ENCODE peak calls at places on chromosomes 4 and X, in seven cellular contexts. X is CD4-positive, alpha-beta memory T cell; W is PC-3; R is stomach; Y is upper lobe of right lung; H is effector memory CD4-positive, alpha-beta T cell; I is breast epithelium. A is an unnamed sample.

GRCh38 chr4:83618991-83619390 is 83.1 kb downstream of the GPAT3 start:
- DNase-seq in R (peak), H (no peak), X (no peak), W (peak), Y (no peak), I (no peak), A (no peak)

GRCh38 chr4:98474408-98474844 is 184.0 kb downstream of the TSPAN5 start:
- DNase-seq in W (peak), X (no peak), H (no peak), I (no peak), R (no peak), Y (no peak), A (no peak)

GRCh38 chr4:10983274-10983673 is 298.7 kb upstream of the CLNK start:
- DNase-seq in I (no peak), W (no peak), X (no peak), H (no peak), Y (no peak), R (no peak), A (no peak)

GRCh38 chr4:101711590-101712255 is 78.8 kb upstream of the BANK1 start:
- DNase-seq in Y (no peak), X (no peak), R (no peak), H (no peak), I (no peak), W (peak), A (no peak)

GRCh38 chr4:147057631-147057980 is 111.9 kb upstream of the TTC29 start:
- DNase-seq in X (no peak), I (no peak), W (peak), Y (no peak), H (no peak), R (no peak), A (no peak)

GRCh38 chr4:10173039-10173753 is 56.6 kb upstream of the WDR1 start:
- DNase-seq in X (no peak), I (no peak), Y (no peak), R (peak), W (no peak), H (no peak), A (peak)

GRCh38 chr4:48017108-48017527 is 546 bp downstream of the NIPAL1 start:
- DNase-seq in W (peak), Y (peak), I (peak), H (peak), R (peak), X (peak), A (peak)

GRCh38 chr4:54558889-54559682 is 98.7 kb upstream of the KIT start:
- DNase-seq in X (no peak), W (peak), Y (no peak), I (no peak), R (no peak), H (no peak), A (no peak)

GRCh38 chr4:64781737-64782326 is 372.6 kb upstream of the TECRL start:
- DNase-seq in I (no peak), H (no peak), W (peak), R (no peak), X (no peak), Y (no peak), A (no peak)

GRCh38 chr4:89110986-89111832 is at the start of gene TIGD2:
- DNase-seq in H (peak), X (peak), R (peak), I (peak), W (peak), Y (peak), A (peak)

GRCh38 chr4:84920591-84920990 is 45.9 kb downstream of the WDFY3 start:
- DNase-seq in I (no peak), H (no peak), X (no peak), W (peak), R (no peak), Y (no peak), A (no peak)

GRCh38 chr4:100681289-100681688 is 163.5 kb upstream of the EMCN start:
- DNase-seq in X (no peak), W (no peak), R (no peak), H (no peak), Y (no peak), I (no peak), A (no peak)

GRCh38 chr4:111334356-111334755 is 711.5 kb upstream of the PITX2 start:
- DNase-seq in H (no peak), R (no peak), X (no peak), W (no peak), Y (no peak), I (no peak), A (no peak)

GRCh38 chrX:16838202-16839066 is 31.7 kb downstream of the RBBP7 start:
- DNase-seq in I (no peak), R (peak), W (no peak), H (no peak), X (no peak), Y (no peak), A (no peak)

GRCh38 chrX:16836371-16836770 is 33.8 kb downstream of the RBBP7 start:
- DNase-seq in R (peak), Y (no peak), X (no peak), W (peak), H (no peak), I (no peak), A (no peak)

GRCh38 chrX:16839852-16840460 is 30.2 kb downstream of the RBBP7 start:
- DNase-seq in W (peak), Y (no peak), H (no peak), X (no peak), R (no peak), I (no peak), A (no peak)

GRCh38 chrX:16842684-16843083 is 27.5 kb downstream of the RBBP7 start:
- DNase-seq in I (no peak), W (no peak), Y (no peak), H (no peak), X (no peak), R (no peak), A (no peak)

GRCh38 chrX:16839224-16839851 is 30.8 kb downstream of the RBBP7 start:
- DNase-seq in R (no peak), X (no peak), H (no peak), W (no peak), Y (no peak), I (no peak), A (no peak)
- H3K27ac ChIP-seq in R (peak), X (no peak), H (no peak), W (no peak), Y (no peak), I (no peak), A (no peak)

GRCh38 chr4:42152507-42153504 is at the start of gene BEND4:
- DNase-seq in H (no peak), W (no peak), X (no peak), I (no peak), Y (no peak), R (no peak), A (no peak)
- H3K4me3 ChIP-seq in H (peak), W (peak), X (no peak), I (peak), Y (peak), R (peak), A (peak)

GRCh38 chr4:75037253-75037652 is 104.3 kb downstream of the PARM1 start:
- DNase-seq in H (no peak), Y (no peak), R (no peak), W (no peak), X (no peak), I (no peak), A (no peak)
- H3K27ac ChIP-seq in H (no peak), Y (no peak), R (no peak), W (no peak), X (no peak), I (no peak), A (no peak)

GRCh38 chrX:123818243-123818642 is 41.6 kb upstream of the XIAP start:
- DNase-seq in W (peak), H (no peak), R (peak), I (no peak), Y (no peak), X (no peak), A (no peak)

GRCh38 chrX:123817288-123817894 is 42.5 kb upstream of the XIAP start:
- DNase-seq in X (no peak), I (no peak), Y (no peak), W (no peak), H (no peak), R (peak), A (no peak)

GRCh38 chrX:123809854-123810375 is 49.9 kb upstream of the XIAP start:
- DNase-seq in Y (no peak), W (no peak), I (no peak), R (no peak), X (no peak), H (no peak), A (no peak)

DNA sequence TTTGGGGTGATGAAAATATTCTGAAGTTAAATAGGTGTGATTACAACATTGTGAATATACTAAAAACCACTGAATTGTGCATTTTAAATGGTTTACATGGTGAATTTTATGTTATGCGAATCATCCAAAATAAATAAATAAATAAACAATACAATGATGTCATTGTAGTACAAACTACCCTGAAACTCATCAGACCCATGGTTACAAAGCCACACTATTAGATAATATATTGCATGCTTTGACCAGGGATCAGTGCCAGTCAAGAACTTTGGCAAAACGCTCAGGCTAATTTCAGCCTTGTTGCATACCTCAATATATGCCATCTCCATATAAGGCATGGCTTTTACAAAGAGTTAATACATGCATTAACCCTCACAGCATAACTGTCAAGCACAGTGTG is 45.5 kb upstream of the XIAP start:
- DNase-seq in Y (no peak), X (no peak), W (peak), R (no peak), I (no peak), H (no peak), A (no peak)
- H3K4me3 ChIP-seq in Y (no peak), X (no peak), W (no peak), R (no peak), I (no peak), H (no peak), A (no peak)

DNA sequence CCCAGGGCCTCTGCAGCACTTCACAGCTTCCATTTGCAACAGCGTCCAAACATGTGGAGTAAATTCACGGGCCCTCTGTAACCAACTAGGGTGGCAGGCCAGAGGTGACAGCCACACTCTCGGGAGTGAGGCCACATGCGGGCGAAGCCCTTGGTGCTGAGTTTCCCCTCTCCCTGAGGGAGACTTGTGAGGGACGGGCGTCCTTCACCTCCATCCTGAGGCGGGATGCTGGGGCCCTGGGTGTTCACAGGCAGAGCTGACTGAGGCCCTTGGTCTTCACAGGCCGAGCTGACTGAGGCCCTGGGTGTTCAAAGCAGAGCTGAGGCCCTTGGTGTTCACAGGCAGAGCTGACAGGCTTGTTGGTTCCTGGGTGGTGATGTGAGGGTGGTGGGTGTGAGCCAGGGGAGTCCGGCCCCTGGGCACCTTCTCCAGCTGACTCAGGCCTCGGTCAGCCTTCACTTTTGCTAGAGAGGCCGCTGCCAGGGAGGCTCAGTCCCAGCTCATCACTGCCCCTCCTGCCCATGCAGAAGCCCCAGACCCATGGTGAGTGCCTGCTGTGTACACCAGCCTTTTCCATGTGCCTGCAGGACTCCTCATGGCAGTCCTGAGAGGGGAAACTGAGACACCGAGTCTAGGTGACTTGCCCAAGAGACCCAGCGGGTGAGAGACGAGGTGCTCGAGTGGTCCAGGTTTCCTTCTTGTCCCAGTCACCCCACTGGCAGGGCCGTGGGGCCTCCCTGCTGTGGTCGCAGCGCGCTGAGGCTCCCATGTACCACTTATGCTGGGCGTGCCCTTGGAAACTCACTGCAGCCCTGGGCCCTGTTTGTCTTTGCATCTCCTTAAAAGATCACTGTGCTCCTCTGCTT is 8.5 kb downstream of the WFS1 start:
- DNase-seq in X (no peak), R (no peak), W (no peak), I (no peak), H (no peak), Y (no peak), A (no peak)
- H3K27ac ChIP-seq in X (no peak), R (peak), W (no peak), I (peak), H (no peak), Y (peak), A (peak)

GRCh38 chrX:21929209-21929608 is 11.3 kb upstream of the SMS start:
- DNase-seq in W (no peak), X (no peak), H (no peak), Y (no peak), I (no peak), R (no peak), A (no peak)

GRCh38 chrX:21932277-21932996 is 8.1 kb upstream of the SMS start:
- DNase-seq in W (peak), H (no peak), X (no peak), R (no peak), I (no peak), Y (no peak), A (no peak)

GRCh38 chrX:21930986-21931385 is 9.5 kb upstream of the SMS start:
- DNase-seq in I (no peak), X (no peak), R (no peak), Y (no peak), W (no peak), H (no peak), A (no peak)

GRCh38 chrX:21926116-21926515 is 14.4 kb upstream of the SMS start:
- DNase-seq in I (no peak), X (no peak), H (no peak), R (no peak), Y (no peak), W (peak), A (no peak)

GRCh38 chrX:21926527-21927278 is 13.8 kb upstream of the SMS start:
- DNase-seq in Y (no peak), I (no peak), X (no peak), R (no peak), W (peak), H (no peak), A (no peak)
- H3K4me3 ChIP-seq in Y (peak), I (no peak), X (no peak), R (no peak), W (peak), H (no peak), A (no peak)

GRCh38 chr4:185716008-185716976 is 95.7 kb downstream of the SORBS2 start:
- DNase-seq in W (no peak), R (no peak), H (no peak), X (no peak), Y (no peak), I (no peak), A (no peak)
- H3K27ac ChIP-seq in W (no peak), R (peak), H (no peak), X (no peak), Y (peak), I (peak), A (no peak)

GRCh38 chrX:20267924-20268701 is 1.4 kb upstream of the RPS6KA3 start:
- DNase-seq in Y (peak), H (peak), R (peak), I (peak), X (no peak), W (no peak), A (peak)
- H3K4me3 ChIP-seq in Y (peak), H (no peak), R (peak), I (peak), X (no peak), W (peak), A (peak)

DNA sequence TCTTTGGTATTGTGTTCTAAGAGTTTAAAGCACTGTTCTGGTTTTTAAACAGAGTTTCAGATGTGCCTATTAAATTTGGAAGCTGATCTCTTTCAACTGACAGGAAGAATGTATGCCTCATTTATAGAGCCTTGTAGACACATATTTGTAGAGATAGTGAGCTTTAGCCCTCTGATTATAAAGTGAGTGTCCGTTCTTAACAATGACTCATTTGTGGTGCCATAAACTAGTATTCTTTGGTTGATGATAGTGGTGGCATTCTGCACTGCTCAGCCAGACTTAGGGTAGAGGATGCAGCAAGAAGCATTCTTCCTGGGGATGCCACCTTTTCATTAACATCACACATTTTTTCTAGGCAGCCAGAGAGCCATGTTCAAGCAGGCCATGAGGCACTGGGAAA is 121.7 kb downstream of the TLL1 start:
- DNase-seq in Y (no peak), I (no peak), H (no peak), W (peak), R (no peak), X (no peak), A (no peak)
- H3K27ac ChIP-seq in Y (no peak), I (no peak), H (no peak), W (no peak), R (no peak), X (no peak), A (no peak)

GRCh38 chr4:70703695-70704332 is 15.5 kb downstream of the UTP3 start:
- DNase-seq in X (no peak), W (peak), Y (no peak), R (no peak), I (no peak), H (no peak), A (peak)

GRCh38 chr4:70704333-70705145 is 16.2 kb downstream of the UTP3 start:
- DNase-seq in I (peak), Y (peak), H (peak), W (peak), X (peak), R (peak), A (peak)

GRCh38 chr4:70705146-70705855 is 16.5 kb upstream of the RUFY3 start:
- DNase-seq in Y (peak), X (peak), I (peak), H (peak), W (peak), R (peak), A (peak)

GRCh38 chr4:70705856-70706461 is 15.8 kb upstream of the RUFY3 start:
- DNase-seq in R (no peak), H (no peak), I (no peak), X (no peak), W (peak), Y (no peak), A (no peak)

DNA sequence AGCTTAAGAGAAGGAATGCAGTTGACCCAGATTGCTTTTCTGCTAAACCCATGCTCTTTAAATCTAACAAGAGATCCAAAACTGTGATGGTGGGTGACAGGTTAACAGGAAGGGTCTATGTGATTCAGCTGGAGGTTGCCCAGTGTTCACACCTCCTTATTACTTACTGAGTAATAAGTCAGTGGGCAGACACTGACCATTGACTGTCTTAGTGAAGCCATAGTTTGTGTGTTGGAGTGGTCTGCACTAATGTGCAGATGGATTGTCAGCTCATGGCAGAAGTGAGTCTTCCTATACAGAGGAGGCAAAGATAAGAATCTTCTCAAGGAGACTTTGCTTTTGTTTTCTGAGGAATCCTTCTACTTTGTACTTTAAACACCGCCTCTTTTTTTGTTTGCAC is 15.2 kb upstream of the RUFY3 start:
- DNase-seq in H (no peak), W (peak), Y (no peak), I (no peak), R (no peak), X (no peak), A (no peak)
- H3K4me3 ChIP-seq in H (peak), W (peak), Y (peak), I (peak), R (peak), X (no peak), A (no peak)

A was measured in prostate gland.